ENCODE peak calls at places on chromosome 19, in nine cellular contexts. O is M059J; M is body of pancreas; E is HFFc6; I is Calu3; X is activated CD4-positive, alpha-beta memory T cell treated with anti-CD3 and anti-CD28 coated beads, Interleukin-2, amount 10 ng/mL, durations not matched to agents 7 days and 5 days; F is stimulated activated CD4-positive, alpha-beta T cell treated with anti-CD3 and anti-CD28 coated beads, Interleukin-12 subunit alpha, Interleukin-12 subunit beta, amount 100 ng/mL, for 4 hours; J is pons; P is KG1. G is an unnamed sample.
A peak's percentile ranks its signal among the peaks of the same experiment; 100 is the strongest.

GRCh38 chr19:15159251-15159650 is 41.5 kb downstream of the NOTCH3 start:
- DNase-seq in O (no peak), M (no peak), E (no peak), I (no peak), X (no peak), F (no peak), J (no peak), P (no peak), G (no peak)

GRCh38 chr19:17337675-17338439 is 504 bp downstream of the GTPBP3 start:
- DNase-seq in O (no peak), M (no peak), E (no peak), I (peak; percentile 21), X (peak; percentile 52), F (peak; percentile 38), J (peak; percentile 24), P (no peak), G (no peak)

GRCh38 chr19:4556574-4557185 is 2.8 kb downstream of the SEMA6B start:
- DNase-seq in O (no peak), M (no peak), E (no peak), I (peak; percentile 74), X (no peak), F (peak; percentile 11), J (no peak), P (no peak), G (no peak)

GRCh38 chr19:47430041-47430802 is 10.9 kb upstream of the MEIS3 start:
- DNase-seq in O (peak; percentile 33), M (peak; percentile 51), E (peak; percentile 52), I (peak; percentile 30), X (peak; percentile 60), F (no peak), J (no peak), P (peak; percentile 15), G (peak; percentile 71)

GRCh38 chr19:15138427-15138826 is 31.2 kb downstream of the SYDE1 start:
- DNase-seq in O (peak; percentile 21), M (no peak), E (peak; percentile 16), I (no peak), X (no peak), F (no peak), J (no peak), P (no peak), G (no peak)

GRCh38 chr19:19866599-19867248 is 1.0 kb downstream of the ZNF253 start:
- DNase-seq in O (no peak), M (peak; percentile 17), E (no peak), I (peak; percentile 0), X (peak; percentile 64), F (peak; percentile 26), J (peak; percentile 2), P (peak; percentile 65), G (peak; percentile 2)

GRCh38 chr19:4075373-4075772 is 8.7 kb upstream of the ZBTB7A start:
- DNase-seq in O (no peak), M (no peak), E (no peak), I (no peak), X (peak; percentile 62), F (no peak), J (no peak), P (no peak), G (no peak)

GRCh38 chr19:8194528-8195275 is 14.5 kb upstream of the CERS4 start:
- DNase-seq in O (no peak), M (no peak), E (no peak), I (no peak), X (peak; percentile 82), F (peak; percentile 24), J (no peak), P (no peak), G (peak; percentile 30)

GRCh38 chr19:16527971-16528521 is 14.2 kb downstream of the CHERP start:
- DNase-seq in O (no peak), M (peak; percentile 46), E (no peak), I (no peak), X (peak; percentile 62), F (peak; percentile 40), J (no peak), P (no peak), G (no peak)

GRCh38 chr19:44808463-44809371 is at the start of gene BCAM:
- DNase-seq in O (peak; percentile 70), M (peak; percentile 92), E (no peak), I (peak; percentile 74), X (no peak), F (no peak), J (peak; percentile 16), P (no peak), G (no peak)

GRCh38 chr19:44642375-44642774 is 1.3 kb upstream of the PVR start:
- DNase-seq in O (no peak), M (no peak), E (no peak), I (no peak), X (no peak), F (no peak), J (no peak), P (no peak), G (no peak)

GRCh38 chr19:55391702-55392615 is 6.2 kb downstream of the RPL28 start:
- DNase-seq in O (no peak), M (no peak), E (no peak), I (no peak), X (no peak), F (no peak), J (no peak), P (no peak), G (no peak)

GRCh38 chr19:9936151-9937000 is at the start of gene OLFM2:
- DNase-seq in O (no peak), M (peak; percentile 62), E (no peak), I (no peak), X (no peak), F (peak; percentile 35), J (no peak), P (no peak), G (no peak)

GRCh38 chr19:16078311-16078758 is 2.0 kb downstream of the TPM4 start:
- DNase-seq in O (peak; percentile 85), M (no peak), E (peak; percentile 68), I (no peak), X (peak; percentile 47), F (no peak), J (peak; percentile 50), P (no peak), G (peak; percentile 38)

GRCh38 chr19:32877323-32877912 is 7.9 kb upstream of the SLC7A9 start:
- DNase-seq in O (no peak), M (no peak), E (no peak), I (no peak), X (no peak), F (no peak), J (no peak), P (no peak), G (no peak)

GRCh38 chr19:39078436-39079200 is 5.5 kb upstream of the ACP7 start:
- DNase-seq in O (peak; percentile 100), M (no peak), E (peak; percentile 98), I (peak; percentile 76), X (no peak), F (no peak), J (peak; percentile 98), P (no peak), G (peak; percentile 47)

GRCh38 chr19:676343-677105 is at the start of gene FSTL3:
- DNase-seq in O (peak; percentile 34), M (no peak), E (no peak), I (no peak), X (no peak), F (no peak), J (no peak), P (no peak), G (no peak)

GRCh38 chr19:53865918-53866696 is 1.6 kb upstream of the MYADM start:
- DNase-seq in O (peak; percentile 84), M (peak; percentile 54), E (peak; percentile 64), I (peak; percentile 94), X (peak; percentile 80), F (peak; percentile 44), J (peak; percentile 72), P (no peak), G (peak; percentile 62)

GRCh38 chr19:42023121-42023942 is 29.3 kb upstream of the ATP1A3 start:
- DNase-seq in O (peak; percentile 20), M (no peak), E (peak; percentile 22), I (peak; percentile 54), X (peak; percentile 33), F (no peak), J (no peak), P (no peak), G (peak; percentile 9)

GRCh38 chr19:10327793-10328192 is 5.5 kb downstream of the RAVER1 start:
- DNase-seq in O (no peak), M (no peak), E (no peak), I (no peak), X (no peak), F (no peak), J (no peak), P (no peak), G (no peak)

GRCh38 chr19:34431681-34432402 is 3.7 kb downstream of the UBA2 start:
- DNase-seq in O (no peak), M (no peak), E (no peak), I (no peak), X (no peak), F (no peak), J (no peak), P (no peak), G (no peak)

GRCh38 chr19:43575955-43576451 is 402 bp downstream of the PINLYP start:
- DNase-seq in O (no peak), M (no peak), E (no peak), I (no peak), X (no peak), F (no peak), J (no peak), P (no peak), G (no peak)

GRCh38 chr19:4327252-4327876 is 11.3 kb downstream of the STAP2 start:
- DNase-seq in O (peak; percentile 72), M (peak; percentile 83), E (no peak), I (no peak), X (peak; percentile 80), F (peak; percentile 74), J (peak; percentile 21), P (peak; percentile 7), G (no peak)

GRCh38 chr19:3358919-3359849 is 7.2 kb upstream of the NFIC start:
- DNase-seq in O (peak; percentile 61), M (peak; percentile 82), E (no peak), I (peak; percentile 37), X (peak; percentile 67), F (peak; percentile 73), J (no peak), P (no peak), G (peak; percentile 66)